ENCODE peak calls at places on chromosomes 1 and 21, in six cellular contexts. P is AG04450; C is GM10248; F is activated CD8-positive, alpha-beta memory T cell treated with anti-CD3 and anti-CD28 coated beads for 24 hours; N is WTC11; E is stimulated activated effector memory CD8-positive, alpha-beta T cell treated with anti-CD3 and anti-CD28 coated beads, Interleukin-12 subunit alpha, Interleukin-12 subunit beta, amount 100 ng/mL, for 72 hours. B is an unnamed sample.

GRCh38 chr21:16539041-16539440 is 809.3 kb downstream of the USP25 start:
- DNase-seq in P (no peak), C (no peak), F (no peak), N (no peak), E (no peak), B (no peak)

GRCh38 chr1:224565186-224565585 is 50.9 kb upstream of the CNIH3 start:
- DNase-seq in P (peak; percentile 24), C (no peak), F (no peak), N (no peak), E (no peak), B (no peak)

GRCh38 chr1:173417563-173417962 is 59.6 kb upstream of the PRDX6 start:
- DNase-seq in P (no peak), C (no peak), F (no peak), N (no peak), E (no peak), B (no peak)

GRCh38 chr1:154407866-154408777 is 3.0 kb downstream of the IL6R start:
- DNase-seq in P (no peak), C (no peak), F (no peak), N (no peak), E (no peak), B (no peak)

GRCh38 chr1:111486431-111486830 is 12.6 kb downstream of the C1orf162 start:
- DNase-seq in P (no peak), C (no peak), F (no peak), N (no peak), E (no peak), B (no peak)

GRCh38 chr1:59692591-59692990 is 122.2 kb upstream of the HOOK1 start:
- DNase-seq in P (peak; percentile 88), C (no peak), F (no peak), N (no peak), E (no peak), B (no peak)

GRCh38 chr21:27804515-27804914 is 837.6 kb upstream of the ADAMTS5 start:
- DNase-seq in P (no peak), C (no peak), F (no peak), N (no peak), E (no peak), B (no peak)

GRCh38 chr1:31717341-31717740 is 13.5 kb upstream of the COL16A1 start:
- DNase-seq in P (no peak), C (no peak), F (no peak), N (no peak), E (no peak), B (no peak)

GRCh38 chr1:203306970-203307541 is 1.7 kb downstream of the BTG2 start:
- DNase-seq in P (no peak), C (no peak), F (peak; percentile 79), N (peak; percentile 37), E (no peak), B (no peak)

GRCh38 chr1:211356723-211357418 is 30.2 kb downstream of the TRAF5 start:
- DNase-seq in P (no peak), C (no peak), F (no peak), N (no peak), E (no peak), B (no peak)

GRCh38 chr1:185938396-185938795 is 204.2 kb downstream of the HMCN1 start:
- DNase-seq in P (no peak), C (no peak), F (no peak), N (no peak), E (no peak), B (no peak)

GRCh38 chr1:17887646-17888395 is 132.7 kb downstream of the ACTL8 start:
- DNase-seq in P (no peak), C (no peak), F (no peak), N (no peak), E (no peak), B (no peak)

GRCh38 chr1:202835548-202836072 is 24.9 kb downstream of the PCAT6 start:
- DNase-seq in P (no peak), C (peak; percentile 55), F (no peak), N (no peak), E (peak; percentile 7), B (no peak)

GRCh38 chr1:97507863-97508262 is 413.0 kb downstream of the DPYD start:
- DNase-seq in P (no peak), C (no peak), F (no peak), N (no peak), E (no peak), B (no peak)

GRCh38 chr1:111982428-111982827 is 7.0 kb downstream of the KCND3 start:
- DNase-seq in P (no peak), C (no peak), F (no peak), N (no peak), E (no peak), B (no peak)

GRCh38 chr1:198904356-198904755 is 265.5 kb downstream of the PTPRC start:
- DNase-seq in P (peak; percentile 18), C (no peak), F (no peak), N (no peak), E (no peak), B (no peak)

GRCh38 chr21:39057121-39057520 is 126.1 kb downstream of the PSMG1 start:
- DNase-seq in P (no peak), C (no peak), F (no peak), N (no peak), E (no peak), B (no peak)

GRCh38 chr1:30789388-30790255 is 32.0 kb upstream of the LAPTM5 start:
- DNase-seq in P (no peak), C (no peak), F (no peak), N (no peak), E (no peak), B (no peak)